ENCODE peak calls at places on chromosome 7, in eight cellular contexts. P is tibial artery, E is OCI-LY7, Y is cardiac fibroblast, G is H1, M is right atrium auricular region, D is testis, C is HFFc6. Q is an unnamed sample.

GRCh38 chr7:30168800-30169584 is 34.2 kb downstream of the MTURN start:
- DNase-seq in P (no peak), E (no peak), M (no peak), G (no peak), C (peak), Y (peak), D (no peak), Q (no peak)

GRCh38 chr7:1144269-1144771 is 15.7 kb downstream of the ZFAND2A start:
- DNase-seq in D (peak), E (peak), G (no peak), Y (peak), C (peak), P (peak), M (no peak), Q (peak)

GRCh38 chr7:158847451-158847866 is 8.9 kb upstream of the DYNC2I1 start:
- DNase-seq in Y (peak), C (no peak), G (no peak), M (no peak), P (no peak), E (no peak), D (no peak), Q (no peak)

GRCh38 chr7:135710417-135711138 is 17.4 kb downstream of the SLC13A4 start:
- DNase-seq in Y (no peak), E (peak), C (no peak), G (peak), D (no peak), M (no peak), P (no peak), Q (peak)

GRCh38 chr7:1619152-1620079 is 49.6 kb upstream of the PSMG3 start:
- DNase-seq in G (no peak), C (no peak), Y (no peak), D (peak), M (no peak), E (no peak), P (no peak), Q (no peak)

GRCh38 chr7:130189281-130189782 is 15.9 kb downstream of the TMEM209 start:
- DNase-seq in C (peak), G (no peak), P (no peak), M (no peak), D (no peak), Y (peak), E (no peak), Q (no peak)

GRCh38 chr7:107815254-107815882 is 12.3 kb upstream of the SLC26A3 start:
- DNase-seq in Y (no peak), E (no peak), D (no peak), M (no peak), C (no peak), G (no peak), P (no peak), Q (peak)

GRCh38 chr7:134403062-134403461 is 55.8 kb downstream of the AKR1B1 start:
- DNase-seq in E (no peak), C (no peak), Y (no peak), M (no peak), G (no peak), P (no peak), D (no peak), Q (no peak)

GRCh38 chr7:133755922-133756321 is 371.2 kb upstream of the LRGUK start:
- DNase-seq in P (no peak), G (no peak), C (no peak), E (no peak), M (no peak), D (no peak), Y (no peak), Q (no peak)

GRCh38 chr7:69599211-69599878 is 1.1 kb downstream of the AUTS2 start:
- DNase-seq in D (no peak), G (peak), P (no peak), E (peak), M (no peak), C (no peak), Y (no peak), Q (peak)

GRCh38 chr7:117192108-117192507 is 130.8 kb downstream of the WNT2 start:
- DNase-seq in M (no peak), G (no peak), D (no peak), Y (no peak), P (no peak), C (no peak), E (no peak), Q (no peak)

DNA sequence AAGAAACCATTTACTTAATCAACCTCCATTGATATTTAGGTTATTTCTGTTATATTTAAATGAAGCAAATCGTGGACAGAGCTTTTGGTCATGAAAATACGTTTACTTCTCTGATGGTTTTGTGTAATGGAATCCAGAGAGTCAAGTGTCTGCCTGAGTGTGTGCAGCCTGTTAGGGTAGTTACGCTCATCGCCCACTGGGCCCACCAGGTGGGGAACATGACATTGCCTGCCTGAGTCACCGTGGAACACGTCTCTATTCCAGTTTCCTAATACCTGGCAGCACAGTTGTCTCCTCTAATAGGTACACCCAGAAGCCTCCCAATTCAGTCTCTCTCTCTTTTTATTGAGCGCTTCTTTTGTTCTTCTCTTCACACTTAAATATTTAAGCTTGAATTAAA is 91.0 kb downstream of the ADCY1 start:
- DNase-seq in M (peak), D (no peak), Y (no peak), P (no peak), C (no peak), G (no peak), E (no peak), Q (no peak)
- TF ChIP-seq CTCF in M (no peak), D (no peak), Y (no peak), P (no peak), C (no peak), G (no peak), E (no peak), Q (no peak)

DNA sequence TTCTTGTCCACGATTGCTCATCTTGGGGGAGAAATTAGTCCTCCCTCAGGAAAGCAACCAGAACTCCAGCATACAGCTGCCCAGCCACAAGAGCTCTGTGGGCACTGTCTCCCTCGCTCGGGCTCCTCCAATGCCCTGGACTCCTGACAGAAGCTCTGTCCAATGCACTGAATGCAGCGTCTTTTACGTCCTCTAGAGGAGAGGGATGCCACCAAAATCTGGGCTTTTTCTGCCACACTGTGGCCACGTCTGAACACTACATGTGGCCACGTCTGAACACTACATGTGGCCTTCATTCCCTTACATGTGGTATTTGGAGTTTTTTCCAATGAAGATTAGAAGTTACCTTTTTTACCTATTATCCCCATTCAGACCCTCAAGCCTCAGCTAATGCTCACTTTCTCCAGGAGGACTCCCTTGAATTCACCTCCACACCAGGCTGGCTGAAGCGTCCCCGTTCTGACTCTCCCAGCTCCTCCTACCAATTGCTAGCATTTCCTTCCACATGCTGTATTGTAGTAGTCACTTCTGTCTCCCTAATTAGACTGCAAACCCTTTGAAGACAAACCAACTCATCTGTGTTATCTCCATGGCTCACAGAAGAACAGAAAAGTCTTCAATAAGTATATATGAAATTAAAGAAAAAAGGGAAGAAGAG is 134.3 kb upstream of the PDE1C start:
- DNase-seq in D (peak), M (peak), P (peak), C (peak), E (peak), G (peak), Y (peak), Q (peak)
- TF ChIP-seq CTCF in D (peak), M (peak), P (peak), C (peak), E (peak), G (peak), Y (peak), Q (peak)

DNA sequence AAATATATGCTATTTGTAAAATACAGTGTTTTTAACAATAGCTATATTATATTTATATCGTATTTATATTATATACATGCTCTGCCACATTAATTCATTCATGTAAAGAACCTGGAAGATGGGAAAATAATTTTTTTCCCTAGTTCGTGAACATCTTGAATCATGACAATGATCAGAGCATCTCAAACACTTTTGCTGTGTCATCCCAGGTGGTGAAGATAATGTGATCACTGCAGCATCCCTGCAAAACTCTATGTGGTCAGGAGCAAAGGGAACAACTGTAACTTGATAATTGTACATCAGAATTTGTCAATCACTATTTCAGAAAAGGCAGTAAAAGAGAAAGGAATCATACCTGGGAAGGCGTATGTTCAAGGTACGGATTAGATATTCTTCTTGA is 39.3 kb downstream of the RAPGEF5 start:
- DNase-seq in P (no peak), Y (no peak), C (no peak), D (no peak), G (no peak), M (no peak), E (no peak), Q (no peak)
- TF ChIP-seq CTCF in P (no peak), Y (no peak), C (no peak), D (no peak), G (no peak), M (no peak), E (no peak), Q (no peak)

GRCh38 chr7:111855842-111856227 is 293.5 kb upstream of the IMMP2L start:
- DNase-seq in G (no peak), M (no peak), C (no peak), Y (peak), P (no peak), E (no peak), D (peak), Q (no peak)

GRCh38 chr7:111858331-111858730 is 296.0 kb upstream of the IMMP2L start:
- DNase-seq in E (no peak), C (no peak), P (no peak), G (no peak), M (no peak), Y (no peak), D (no peak), Q (no peak)

GRCh38 chr7:111852081-111852480 is 289.8 kb upstream of the IMMP2L start:
- DNase-seq in D (no peak), E (no peak), G (no peak), P (no peak), M (no peak), Y (no peak), C (no peak), Q (no peak)

GRCh38 chr7:111855161-111855841 is 293.0 kb upstream of the IMMP2L start:
- DNase-seq in E (peak), Y (peak), G (no peak), P (no peak), M (no peak), D (peak), C (peak), Q (peak)

DNA sequence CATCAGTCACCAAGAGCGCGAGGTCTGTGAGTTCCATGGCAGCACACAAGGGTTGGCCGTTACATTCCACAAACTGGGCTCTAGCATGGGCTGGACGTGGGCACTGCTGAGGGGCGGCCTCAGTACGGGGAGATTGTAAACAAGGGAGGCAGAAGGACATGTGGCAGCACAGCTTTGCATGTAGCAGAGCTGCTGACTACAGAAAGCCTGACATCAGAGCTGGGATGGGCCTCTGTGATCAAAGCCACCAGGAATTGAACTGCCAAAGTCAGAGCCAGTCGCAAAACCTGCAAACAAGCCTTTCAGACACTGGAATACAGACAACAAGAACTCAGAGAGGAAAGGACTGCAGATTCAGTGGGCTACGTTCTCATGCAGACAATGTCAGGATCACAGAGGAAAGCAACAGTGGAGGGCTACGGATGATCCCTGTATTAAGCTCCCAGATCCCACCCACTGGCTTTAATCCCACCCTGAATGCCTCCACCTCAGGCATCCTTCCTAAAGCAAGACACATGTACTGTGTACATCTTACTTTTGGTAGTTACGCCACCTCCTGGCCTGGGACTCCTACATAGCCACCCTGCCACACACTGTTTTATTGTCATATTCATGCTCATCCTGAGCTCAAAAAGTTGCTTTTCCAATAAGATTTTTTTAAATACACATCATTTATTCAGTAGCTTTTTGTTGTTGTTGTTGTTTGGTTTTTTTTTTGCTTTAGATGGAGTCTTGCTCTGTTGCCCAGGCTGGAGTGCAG is 291.1 kb upstream of the IMMP2L start:
- DNase-seq in G (no peak), P (no peak), E (no peak), M (no peak), Y (peak), D (no peak), C (peak), Q (no peak)
- TF ChIP-seq CTCF in G (peak), P (no peak), E (peak), M (no peak), Y (peak), D (no peak), C (peak), Q (no peak)